ENCODE peak calls at places on chromosomes 7 and 10, in nine cellular contexts. One of them, this sample, is unnamed.

GRCh38 chr10:114655671-114656070 is 2.4 kb downstream of the ABLIM1 start:
- DNase-seq in hepatocyte: no peak
- DNase-seq in transverse colon: no peak
- DNase-seq in K562: no peak
- DNase-seq in epithelial cell of esophagus: no peak
- DNase-seq in A549: no peak
- DNase-seq in GM06990: no peak
- DNase-seq in AG10803: no peak
- DNase-seq in CD8-positive, alpha-beta T cell: no peak
- DNase-seq in this sample: no peak

GRCh38 chr10:60171436-60172013 is 218.2 kb downstream of the ANK3 start:
- DNase-seq in epithelial cell of esophagus: peak
- DNase-seq in A549: peak
- DNase-seq in hepatocyte: no peak
- DNase-seq in transverse colon: no peak
- DNase-seq in K562: no peak
- DNase-seq in GM06990: no peak
- DNase-seq in CD8-positive, alpha-beta T cell: no peak
- DNase-seq in AG10803: no peak
- DNase-seq in this sample: no peak

GRCh38 chr10:70619271-70620019 is 16.9 kb upstream of the PRF1 start:
- DNase-seq in A549: peak
- DNase-seq in K562: peak
- DNase-seq in CD8-positive, alpha-beta T cell: no peak
- DNase-seq in AG10803: peak
- DNase-seq in epithelial cell of esophagus: peak
- DNase-seq in hepatocyte: no peak
- DNase-seq in GM06990: no peak
- DNase-seq in transverse colon: no peak
- DNase-seq in this sample: no peak

GRCh38 chr10:20898851-20899250 is 1.7 kb upstream of the NEBL start:
- DNase-seq in AG10803: no peak
- DNase-seq in hepatocyte: no peak
- DNase-seq in transverse colon: no peak
- DNase-seq in K562: no peak
- DNase-seq in epithelial cell of esophagus: no peak
- DNase-seq in GM06990: no peak
- DNase-seq in A549: no peak
- DNase-seq in CD8-positive, alpha-beta T cell: no peak
- DNase-seq in this sample: no peak

GRCh38 chr7:112202819-112203218 is 3.4 kb downstream of the DOCK4 start:
- DNase-seq in K562: peak
- DNase-seq in A549: no peak
- DNase-seq in GM06990: no peak
- DNase-seq in CD8-positive, alpha-beta T cell: peak
- DNase-seq in AG10803: no peak
- DNase-seq in transverse colon: peak
- DNase-seq in epithelial cell of esophagus: peak
- DNase-seq in hepatocyte: peak
- DNase-seq in this sample: peak

GRCh38 chr7:74032191-74032490 is 4.2 kb downstream of the ELN start:
- DNase-seq in transverse colon: no peak
- DNase-seq in A549: no peak
- DNase-seq in K562: no peak
- DNase-seq in GM06990: no peak
- DNase-seq in AG10803: peak
- DNase-seq in hepatocyte: no peak
- DNase-seq in epithelial cell of esophagus: peak
- DNase-seq in CD8-positive, alpha-beta T cell: no peak
- DNase-seq in this sample: no peak

GRCh38 chr10:34184901-34185386 is 630.2 kb downstream of the PARD3 start:
- DNase-seq in A549: no peak
- DNase-seq in AG10803: no peak
- DNase-seq in GM06990: no peak
- DNase-seq in hepatocyte: no peak
- DNase-seq in transverse colon: no peak
- DNase-seq in CD8-positive, alpha-beta T cell: no peak
- DNase-seq in K562: no peak
- DNase-seq in epithelial cell of esophagus: no peak
- DNase-seq in this sample: no peak

GRCh38 chr7:24448038-24448437 is 125.2 kb upstream of the PALS2 start:
- DNase-seq in AG10803: no peak
- DNase-seq in CD8-positive, alpha-beta T cell: no peak
- DNase-seq in transverse colon: no peak
- DNase-seq in K562: no peak
- DNase-seq in hepatocyte: no peak
- DNase-seq in GM06990: no peak
- DNase-seq in A549: no peak
- DNase-seq in epithelial cell of esophagus: no peak
- DNase-seq in this sample: no peak

GRCh38 chr10:93068411-93069244 is 5.1 kb upstream of the CYP26A1 start:
- DNase-seq in epithelial cell of esophagus: peak
- DNase-seq in hepatocyte: no peak
- DNase-seq in AG10803: peak
- DNase-seq in A549: peak
- DNase-seq in transverse colon: no peak
- DNase-seq in GM06990: no peak
- DNase-seq in CD8-positive, alpha-beta T cell: no peak
- DNase-seq in K562: no peak
- DNase-seq in this sample: no peak

GRCh38 chr10:129963076-129963830 is 821 bp downstream of the EBF3 start:
- DNase-seq in epithelial cell of esophagus: peak
- DNase-seq in AG10803: peak
- DNase-seq in K562: no peak
- DNase-seq in GM06990: no peak
- DNase-seq in transverse colon: no peak
- DNase-seq in CD8-positive, alpha-beta T cell: no peak
- DNase-seq in A549: no peak
- DNase-seq in hepatocyte: peak
- DNase-seq in this sample: no peak

GRCh38 chr7:31099451-31100444 is 47.6 kb downstream of the ADCYAP1R1 start:
- DNase-seq in CD8-positive, alpha-beta T cell: no peak
- DNase-seq in transverse colon: no peak
- DNase-seq in A549: no peak
- DNase-seq in epithelial cell of esophagus: no peak
- DNase-seq in AG10803: no peak
- DNase-seq in GM06990: no peak
- DNase-seq in K562: no peak
- DNase-seq in hepatocyte: no peak
- DNase-seq in this sample: no peak

GRCh38 chr7:100893910-100894763 is 1.6 kb downstream of the ACHE start:
- DNase-seq in epithelial cell of esophagus: no peak
- DNase-seq in A549: no peak
- DNase-seq in K562: peak
- DNase-seq in CD8-positive, alpha-beta T cell: no peak
- DNase-seq in transverse colon: no peak
- DNase-seq in AG10803: no peak
- DNase-seq in GM06990: no peak
- DNase-seq in hepatocyte: no peak
- DNase-seq in this sample: no peak

GRCh38 chr7:3979956-3980643 is 679.0 kb downstream of the SDK1 start:
- DNase-seq in GM06990: no peak
- DNase-seq in CD8-positive, alpha-beta T cell: no peak
- DNase-seq in epithelial cell of esophagus: no peak
- DNase-seq in K562: no peak
- DNase-seq in transverse colon: no peak
- DNase-seq in hepatocyte: no peak
- DNase-seq in AG10803: no peak
- DNase-seq in A549: no peak
- DNase-seq in this sample: no peak

GRCh38 chr7:132009778-132010177 is 453.4 kb upstream of the PODXL start:
- DNase-seq in AG10803: peak
- DNase-seq in A549: peak
- DNase-seq in epithelial cell of esophagus: no peak
- DNase-seq in CD8-positive, alpha-beta T cell: no peak
- DNase-seq in GM06990: no peak
- DNase-seq in hepatocyte: no peak
- DNase-seq in K562: no peak
- DNase-seq in transverse colon: no peak
- DNase-seq in this sample: no peak

GRCh38 chr7:132001166-132001565 is 444.7 kb upstream of the PODXL start:
- DNase-seq in epithelial cell of esophagus: no peak
- DNase-seq in transverse colon: no peak
- DNase-seq in AG10803: no peak
- DNase-seq in GM06990: no peak
- DNase-seq in K562: no peak
- DNase-seq in hepatocyte: no peak
- DNase-seq in CD8-positive, alpha-beta T cell: no peak
- DNase-seq in A549: no peak
- DNase-seq in this sample: no peak

GRCh38 chr7:132002343-132002968 is 446.0 kb upstream of the PODXL start:
- DNase-seq in AG10803: no peak
- DNase-seq in K562: no peak
- DNase-seq in CD8-positive, alpha-beta T cell: no peak
- DNase-seq in hepatocyte: no peak
- DNase-seq in transverse colon: no peak
- DNase-seq in epithelial cell of esophagus: peak
- DNase-seq in GM06990: no peak
- DNase-seq in A549: peak
- DNase-seq in this sample: no peak

GRCh38 chr7:131999193-131999592 is 442.8 kb upstream of the PODXL start:
- DNase-seq in GM06990: no peak
- DNase-seq in hepatocyte: no peak
- DNase-seq in CD8-positive, alpha-beta T cell: no peak
- DNase-seq in AG10803: no peak
- DNase-seq in transverse colon: no peak
- DNase-seq in K562: no peak
- DNase-seq in A549: no peak
- DNase-seq in epithelial cell of esophagus: no peak
- DNase-seq in this sample: no peak

DNA sequence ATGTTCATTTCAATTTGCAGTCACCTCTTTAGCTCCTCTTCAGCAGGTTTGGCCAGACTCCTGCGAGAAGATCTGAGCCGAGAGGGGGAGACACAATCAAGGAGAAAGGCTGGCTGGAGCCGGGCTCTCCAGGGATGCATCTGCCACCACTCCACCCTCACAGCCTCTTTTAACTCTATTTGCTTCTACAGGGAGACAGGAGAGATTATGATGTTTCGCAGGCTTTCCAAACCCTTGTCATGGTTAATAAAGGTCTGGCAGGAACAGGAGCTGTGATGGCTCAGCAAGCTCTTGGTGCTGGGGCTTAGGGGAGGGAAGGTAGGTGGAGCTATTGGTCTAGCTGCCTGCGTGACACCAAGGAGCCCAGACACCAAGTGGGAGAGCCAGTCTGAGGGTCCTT is 448.1 kb upstream of the PODXL start:
- DNase-seq in AG10803: peak
- DNase-seq in hepatocyte: peak
- DNase-seq in transverse colon: no peak
- DNase-seq in K562: peak
- DNase-seq in GM06990: no peak
- DNase-seq in A549: peak
- DNase-seq in epithelial cell of esophagus: peak
- DNase-seq in CD8-positive, alpha-beta T cell: no peak
- DNase-seq in this sample: no peak
- TF ChIP-seq CTCF in AG10803: peak
- TF ChIP-seq CTCF in hepatocyte: peak
- TF ChIP-seq CTCF in transverse colon: no peak
- TF ChIP-seq CTCF in K562: peak
- TF ChIP-seq CTCF in GM06990: no peak
- TF ChIP-seq CTCF in A549: no peak
- TF ChIP-seq CTCF in epithelial cell of esophagus: peak
- TF ChIP-seq CTCF in CD8-positive, alpha-beta T cell: no peak
- TF ChIP-seq CTCF in this sample: no peak

GRCh38 chr7:6057316-6058128 is 26.3 kb downstream of the ANKRD61 start:
- DNase-seq in transverse colon: no peak
- DNase-seq in GM06990: no peak
- DNase-seq in A549: no peak
- DNase-seq in hepatocyte: no peak
- DNase-seq in K562: peak
- DNase-seq in AG10803: peak
- DNase-seq in CD8-positive, alpha-beta T cell: no peak
- DNase-seq in epithelial cell of esophagus: no peak
- DNase-seq in this sample: peak

GRCh38 chr7:6056616-6057015 is 25.4 kb downstream of the ANKRD61 start:
- DNase-seq in epithelial cell of esophagus: no peak
- DNase-seq in K562: peak
- DNase-seq in hepatocyte: no peak
- DNase-seq in GM06990: no peak
- DNase-seq in A549: no peak
- DNase-seq in AG10803: no peak
- DNase-seq in transverse colon: no peak
- DNase-seq in CD8-positive, alpha-beta T cell: no peak
- DNase-seq in this sample: no peak
- H3K4me3 ChIP-seq in epithelial cell of esophagus: no peak
- H3K4me3 ChIP-seq in K562: peak
- H3K4me3 ChIP-seq in hepatocyte: no peak
- H3K4me3 ChIP-seq in GM06990: no peak
- H3K4me3 ChIP-seq in A549: no peak
- H3K4me3 ChIP-seq in AG10803: no peak
- H3K4me3 ChIP-seq in transverse colon: no peak
- H3K4me3 ChIP-seq in CD8-positive, alpha-beta T cell: no peak
- H3K4me3 ChIP-seq in this sample: no peak

GRCh38 chr10:118340486-118340885 is 1.6 kb downstream of the FAM204A start:
- DNase-seq in AG10803: no peak
- DNase-seq in hepatocyte: no peak
- DNase-seq in CD8-positive, alpha-beta T cell: no peak
- DNase-seq in transverse colon: no peak
- DNase-seq in GM06990: no peak
- DNase-seq in A549: no peak
- DNase-seq in epithelial cell of esophagus: no peak
- DNase-seq in K562: peak
- DNase-seq in this sample: peak

GRCh38 chr10:118343549-118343948 is 1.4 kb upstream of the FAM204A start:
- DNase-seq in GM06990: no peak
- DNase-seq in AG10803: no peak
- DNase-seq in hepatocyte: no peak
- DNase-seq in epithelial cell of esophagus: no peak
- DNase-seq in A549: no peak
- DNase-seq in transverse colon: no peak
- DNase-seq in K562: no peak
- DNase-seq in CD8-positive, alpha-beta T cell: no peak
- DNase-seq in this sample: no peak

GRCh38 chr10:118341678-118342637 is at the start of gene FAM204A:
- DNase-seq in transverse colon: peak
- DNase-seq in GM06990: peak
- DNase-seq in CD8-positive, alpha-beta T cell: peak
- DNase-seq in AG10803: peak
- DNase-seq in hepatocyte: peak
- DNase-seq in A549: peak
- DNase-seq in K562: peak
- DNase-seq in epithelial cell of esophagus: peak
- DNase-seq in this sample: peak

GRCh38 chr10:118343115-118343514 is 991 bp upstream of the FAM204A start:
- DNase-seq in AG10803: peak
- DNase-seq in epithelial cell of esophagus: peak
- DNase-seq in A549: peak
- DNase-seq in GM06990: no peak
- DNase-seq in K562: no peak
- DNase-seq in transverse colon: no peak
- DNase-seq in hepatocyte: no peak
- DNase-seq in CD8-positive, alpha-beta T cell: no peak
- DNase-seq in this sample: no peak

GRCh38 chr10:118342638-118343020 is 505 bp upstream of the FAM204A start:
- DNase-seq in epithelial cell of esophagus: peak
- DNase-seq in hepatocyte: no peak
- DNase-seq in K562: no peak
- DNase-seq in AG10803: no peak
- DNase-seq in A549: no peak
- DNase-seq in CD8-positive, alpha-beta T cell: no peak
- DNase-seq in transverse colon: no peak
- DNase-seq in GM06990: no peak
- DNase-seq in this sample: no peak
- TF ChIP-seq CTCF in epithelial cell of esophagus: no peak
- TF ChIP-seq CTCF in hepatocyte: peak
- TF ChIP-seq CTCF in K562: no peak
- TF ChIP-seq CTCF in AG10803: peak
- TF ChIP-seq CTCF in A549: no peak
- TF ChIP-seq CTCF in CD8-positive, alpha-beta T cell: no peak
- TF ChIP-seq CTCF in transverse colon: no peak
- TF ChIP-seq CTCF in GM06990: no peak
- TF ChIP-seq CTCF in this sample: no peak

GRCh38 chr10:102396251-102396650 is 746 bp downstream of the NFKB2 start:
- DNase-seq in CD8-positive, alpha-beta T cell: no peak
- DNase-seq in transverse colon: no peak
- DNase-seq in A549: no peak
- DNase-seq in epithelial cell of esophagus: no peak
- DNase-seq in hepatocyte: no peak
- DNase-seq in AG10803: no peak
- DNase-seq in K562: peak
- DNase-seq in GM06990: no peak
- DNase-seq in this sample: no peak
- H3K4me3 ChIP-seq in CD8-positive, alpha-beta T cell: peak
- H3K4me3 ChIP-seq in transverse colon: peak
- H3K4me3 ChIP-seq in A549: peak
- H3K4me3 ChIP-seq in epithelial cell of esophagus: peak
- H3K4me3 ChIP-seq in hepatocyte: peak
- H3K4me3 ChIP-seq in AG10803: peak
- H3K4me3 ChIP-seq in K562: peak
- H3K4me3 ChIP-seq in GM06990: peak
- H3K4me3 ChIP-seq in this sample: peak

This sample was measured in GM12865.